ENCODE peak calls at places on chromosomes 6 and 20, in four cellular contexts. One of them, this sample, is unnamed.

GRCh38 chr20:38321959-38322598 is 18.1 kb downstream of the BPI start:
- DNase-seq in astrocyte: peak
- DNase-seq in ovary: peak
- DNase-seq in left ventricle myocardium inferior: no peak
- DNase-seq in this sample: no peak

GRCh38 chr6:8983202-8983688 is 547.9 kb upstream of the SLC35B3 start:
- DNase-seq in ovary: peak
- DNase-seq in astrocyte: peak
- DNase-seq in left ventricle myocardium inferior: peak
- DNase-seq in this sample: peak

GRCh38 chr6:150600003-150600301 is 267 bp downstream of the PLEKHG1 start:
- DNase-seq in astrocyte: no peak
- DNase-seq in left ventricle myocardium inferior: no peak
- DNase-seq in ovary: no peak
- DNase-seq in this sample: no peak

GRCh38 chr20:64164123-64164836 is at the start of gene MYT1:
- DNase-seq in astrocyte: no peak
- DNase-seq in left ventricle myocardium inferior: no peak
- DNase-seq in ovary: no peak
- DNase-seq in this sample: no peak

GRCh38 chr20:305745-306144 is 8.4 kb downstream of the ZCCHC3 start:
- DNase-seq in ovary: no peak
- DNase-seq in left ventricle myocardium inferior: no peak
- DNase-seq in astrocyte: no peak
- DNase-seq in this sample: no peak

GRCh38 chr6:33082702-33083101 is 6.9 kb downstream of the HLA-DPB1 start:
- DNase-seq in astrocyte: no peak
- DNase-seq in ovary: no peak
- DNase-seq in left ventricle myocardium inferior: peak
- DNase-seq in this sample: peak

GRCh38 chr6:170293881-170294755 is 3.2 kb upstream of the DLL1 start:
- DNase-seq in left ventricle myocardium inferior: no peak
- DNase-seq in ovary: no peak
- DNase-seq in astrocyte: no peak
- DNase-seq in this sample: no peak

GRCh38 chr6:149212202-149212601 is 105.3 kb upstream of the TAB2 start:
- DNase-seq in ovary: no peak
- DNase-seq in astrocyte: peak
- DNase-seq in left ventricle myocardium inferior: no peak
- DNase-seq in this sample: no peak

GRCh38 chr20:44207066-44207723 is 3.4 kb downstream of the OSER1 start:
- DNase-seq in left ventricle myocardium inferior: no peak
- DNase-seq in ovary: no peak
- DNase-seq in astrocyte: no peak
- DNase-seq in this sample: no peak

GRCh38 chr20:44206132-44206531 is 4.4 kb downstream of the OSER1 start:
- DNase-seq in ovary: no peak
- DNase-seq in left ventricle myocardium inferior: no peak
- DNase-seq in astrocyte: no peak
- DNase-seq in this sample: no peak

GRCh38 chr20:44204832-44205215 is 5.7 kb downstream of the OSER1 start:
- DNase-seq in astrocyte: no peak
- DNase-seq in left ventricle myocardium inferior: no peak
- DNase-seq in ovary: no peak
- DNase-seq in this sample: no peak

GRCh38 chr20:44203161-44203560 is 7.4 kb downstream of the OSER1 start:
- DNase-seq in ovary: no peak
- DNase-seq in astrocyte: peak
- DNase-seq in left ventricle myocardium inferior: no peak
- DNase-seq in this sample: no peak

GRCh38 chr20:44204156-44204831 is 6.3 kb downstream of the OSER1 start:
- DNase-seq in astrocyte: peak
- DNase-seq in left ventricle myocardium inferior: no peak
- DNase-seq in ovary: no peak
- DNase-seq in this sample: no peak
- TF ChIP-seq CTCF in astrocyte: no peak
- TF ChIP-seq CTCF in left ventricle myocardium inferior: no peak
- TF ChIP-seq CTCF in ovary: no peak
- TF ChIP-seq CTCF in this sample: no peak

GRCh38 chr20:45826381-45827019 is 612 bp downstream of the TNNC2 start:
- DNase-seq in ovary: no peak
- DNase-seq in left ventricle myocardium inferior: no peak
- DNase-seq in astrocyte: no peak
- DNase-seq in this sample: no peak

GRCh38 chr20:45822863-45823262 is 4.2 kb downstream of the TNNC2 start:
- DNase-seq in ovary: no peak
- DNase-seq in astrocyte: no peak
- DNase-seq in left ventricle myocardium inferior: no peak
- DNase-seq in this sample: no peak

GRCh38 chr20:45827030-45827652 is at the start of gene TNNC2:
- DNase-seq in left ventricle myocardium inferior: no peak
- DNase-seq in ovary: no peak
- DNase-seq in astrocyte: no peak
- DNase-seq in this sample: no peak

GRCh38 chr20:45821942-45822341 is 5.2 kb downstream of the TNNC2 start:
- DNase-seq in astrocyte: no peak
- DNase-seq in ovary: no peak
- DNase-seq in left ventricle myocardium inferior: no peak
- DNase-seq in this sample: no peak

DNA sequence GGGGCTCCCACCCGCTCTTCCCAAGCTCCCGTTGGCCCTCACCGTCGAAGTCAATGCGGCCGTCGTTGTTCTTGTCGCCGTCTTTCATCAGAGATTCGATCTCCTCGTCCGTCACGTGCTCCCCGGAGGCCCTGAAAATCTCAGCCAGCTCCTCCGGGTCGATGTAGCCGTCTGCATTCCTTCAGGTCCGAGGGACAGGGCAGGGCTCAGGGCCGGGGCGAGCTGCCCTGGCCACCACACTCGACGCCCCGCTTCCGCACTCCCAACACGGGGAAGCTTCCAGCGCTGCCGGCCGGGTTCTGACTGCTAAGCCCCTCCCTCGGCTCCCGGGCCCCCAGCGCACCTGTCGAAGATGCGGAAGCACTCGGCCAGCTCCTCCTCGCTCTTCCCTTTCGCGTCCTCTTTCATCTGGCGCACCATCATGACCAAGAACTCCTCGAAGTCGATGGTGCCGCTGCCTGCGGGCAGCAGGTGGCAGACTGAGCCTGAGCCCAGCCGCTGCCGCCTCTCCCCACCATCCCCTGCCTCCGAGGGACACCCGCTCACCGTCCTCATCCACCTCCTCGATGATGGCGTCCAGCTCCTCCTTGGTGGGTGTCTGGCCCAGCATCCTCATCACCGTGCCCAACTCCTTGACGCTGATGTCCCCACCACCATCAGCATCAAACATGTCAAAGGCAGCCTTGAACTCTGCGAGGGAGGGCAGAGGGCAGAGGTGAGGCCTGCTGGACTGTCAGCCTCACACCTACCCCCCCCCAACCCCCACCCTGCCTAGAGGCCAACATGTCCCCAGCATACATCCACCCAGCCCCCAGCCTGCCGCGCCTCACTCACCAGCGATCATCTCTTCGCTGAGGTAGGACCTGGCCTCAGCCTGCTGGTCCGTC is 2.9 kb downstream of the TNNC2 start:
- DNase-seq in ovary: peak
- DNase-seq in astrocyte: no peak
- DNase-seq in left ventricle myocardium inferior: peak
- DNase-seq in this sample: peak
- TF ChIP-seq CTCF in ovary: peak
- TF ChIP-seq CTCF in astrocyte: no peak
- TF ChIP-seq CTCF in left ventricle myocardium inferior: peak
- TF ChIP-seq CTCF in this sample: peak

GRCh38 chr6:138958595-138958994 is 29.5 kb downstream of the REPS1 start:
- DNase-seq in astrocyte: no peak
- DNase-seq in ovary: no peak
- DNase-seq in left ventricle myocardium inferior: no peak
- DNase-seq in this sample: no peak

GRCh38 chr6:138957484-138957883 is 30.6 kb downstream of the REPS1 start:
- DNase-seq in astrocyte: no peak
- DNase-seq in ovary: no peak
- DNase-seq in left ventricle myocardium inferior: no peak
- DNase-seq in this sample: no peak

GRCh38 chr6:138957903-138958302 is 30.1 kb downstream of the REPS1 start:
- DNase-seq in ovary: no peak
- DNase-seq in left ventricle myocardium inferior: no peak
- DNase-seq in astrocyte: no peak
- DNase-seq in this sample: no peak

GRCh38 chr6:138955262-138955661 is 32.8 kb downstream of the REPS1 start:
- DNase-seq in left ventricle myocardium inferior: no peak
- DNase-seq in ovary: no peak
- DNase-seq in astrocyte: no peak
- DNase-seq in this sample: no peak

DNA sequence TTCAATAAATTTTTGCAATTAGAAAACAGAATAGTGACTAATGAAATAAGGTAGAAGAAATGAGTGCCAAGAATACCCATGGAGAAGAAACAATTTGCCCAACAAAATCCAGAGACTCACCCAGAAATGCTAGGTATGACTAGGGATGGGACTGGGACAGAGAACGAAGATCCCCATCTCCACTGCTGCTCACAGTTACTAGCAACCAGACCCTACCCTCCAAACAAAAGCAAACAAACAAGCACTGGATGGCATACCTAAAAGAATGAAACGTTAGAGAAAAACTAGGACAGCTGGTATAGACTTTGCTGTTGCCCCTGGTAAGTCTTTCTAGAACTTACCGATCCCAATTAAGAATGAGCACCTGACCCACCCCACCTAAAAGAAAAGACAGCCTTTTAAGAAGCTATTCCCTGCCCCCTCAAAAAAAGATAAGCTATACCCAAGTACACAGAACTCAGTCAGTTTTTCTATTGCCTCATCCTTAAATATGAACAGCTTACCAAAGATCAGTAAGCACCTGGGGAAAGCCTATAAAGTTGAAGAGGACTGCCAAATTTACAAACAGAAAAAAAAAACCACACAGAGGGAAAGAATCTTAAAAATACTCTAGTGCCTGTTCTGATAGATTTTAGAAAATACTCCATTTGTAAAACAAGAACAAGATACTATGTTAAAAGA is 31.7 kb downstream of the REPS1 start:
- DNase-seq in left ventricle myocardium inferior: no peak
- DNase-seq in ovary: no peak
- DNase-seq in astrocyte: no peak
- DNase-seq in this sample: no peak
- TF ChIP-seq CTCF in left ventricle myocardium inferior: no peak
- TF ChIP-seq CTCF in ovary: no peak
- TF ChIP-seq CTCF in astrocyte: no peak
- TF ChIP-seq CTCF in this sample: no peak

GRCh38 chr20:42041000-42041565 is 422.9 kb upstream of the CHD6 start:
- DNase-seq in astrocyte: no peak
- DNase-seq in left ventricle myocardium inferior: no peak
- DNase-seq in ovary: no peak
- DNase-seq in this sample: no peak
- TF ChIP-seq CTCF in astrocyte: no peak
- TF ChIP-seq CTCF in left ventricle myocardium inferior: peak
- TF ChIP-seq CTCF in ovary: no peak
- TF ChIP-seq CTCF in this sample: no peak

This sample was measured in GM10248.